ENCODE peak calls at places on chromosomes 5 and 9, in ten cellular contexts. I, V, N, S, U, X, T, G, B and M are unnamed samples.

GRCh38 chr5:80654054-80654390 is 430 bp upstream of the MSH3 start:
- DNase-seq in V (peak), N (no peak), I (peak), T (peak), G (peak), B (peak), X (no peak), U (peak), S (peak), M (peak)

GRCh38 chr5:157994906-157995519 is 136.1 kb upstream of the CLINT1 start:
- DNase-seq in I (peak), N (peak), G (peak), B (peak), S (peak), V (peak), U (peak), X (peak), T (peak), M (no peak)

GRCh38 chr9:82467478-82467877 is 478.9 kb downstream of the SPATA31D1 start:
- DNase-seq in X (no peak), G (no peak), B (no peak), T (no peak), N (no peak), V (no peak), S (no peak), U (no peak), I (no peak), M (no peak)

GRCh38 chr5:119270955-119271757 is 84.7 kb upstream of the TNFAIP8 start:
- DNase-seq in T (no peak), S (no peak), N (no peak), U (no peak), I (peak), X (no peak), G (no peak), V (no peak), B (no peak), M (no peak)

GRCh38 chr5:50807661-50808060 is 141.2 kb downstream of the PARP8 start:
- DNase-seq in S (no peak), G (no peak), U (no peak), T (no peak), N (peak), B (no peak), I (no peak), X (no peak), V (no peak), M (no peak)

GRCh38 chr5:146947181-146947941 is 68.8 kb upstream of the PPP2R2B start:
- DNase-seq in B (peak), T (peak), V (peak), G (no peak), U (peak), I (peak), S (no peak), N (peak), X (no peak), M (no peak)

GRCh38 chr5:7759257-7759871 is 91.6 kb downstream of the CFAP90 start:
- DNase-seq in T (no peak), X (no peak), N (no peak), G (no peak), I (no peak), U (no peak), S (no peak), V (peak), B (peak), M (no peak)

GRCh38 chr9:137764981-137765380 is 112.6 kb upstream of the CACNA1B start:
- DNase-seq in S (no peak), U (no peak), G (no peak), I (no peak), N (no peak), B (no peak), V (no peak), X (no peak), T (no peak), M (no peak)

GRCh38 chr5:107272509-107272908 is 398.2 kb downstream of the EFNA5 start:
- DNase-seq in N (no peak), T (no peak), G (no peak), X (no peak), B (no peak), V (no peak), S (no peak), U (no peak), I (no peak), M (no peak)

GRCh38 chr5:154524181-154524580 is 46.2 kb upstream of the HAND1 start:
- DNase-seq in X (no peak), G (no peak), B (no peak), T (no peak), I (no peak), N (no peak), S (no peak), U (no peak), V (no peak), M (no peak)

GRCh38 chr9:136197372-136197875 is 7.5 kb downstream of the LHX3 start:
- DNase-seq in U (no peak), I (no peak), V (no peak), N (no peak), S (no peak), X (no peak), T (no peak), G (no peak), B (no peak), M (no peak)

GRCh38 chr9:136546697-136547481 is 1.0 kb upstream of the NOTCH1 start:
- DNase-seq in S (no peak), G (peak), T (peak), U (no peak), X (peak), N (peak), B (peak), V (peak), I (peak), M (peak)

GRCh38 chr5:123906698-123907295 is 394.8 kb downstream of the CSNK1G3 start:
- DNase-seq in G (no peak), B (no peak), S (no peak), V (no peak), N (no peak), I (no peak), X (no peak), U (no peak), T (no peak), M (no peak)

GRCh38 chr5:138972230-138972629 is 97.1 kb upstream of the LRRTM2 start:
- DNase-seq in U (no peak), S (no peak), X (no peak), T (no peak), N (no peak), G (no peak), V (peak), I (no peak), B (no peak), M (no peak)

GRCh38 chr5:962801-963200 is 45.8 kb upstream of the NKD2 start:
- DNase-seq in S (no peak), G (no peak), V (no peak), N (no peak), I (no peak), B (no peak), X (no peak), T (no peak), U (no peak), M (no peak)